ENCODE peak calls at places on chromosomes 7 and 10, in five cellular contexts. G, F, P, I and S are unnamed samples.

GRCh38 chr7:132099163-132099562 is 477.1 kb downstream of the PLXNA4 start:
- DNase-seq in I (no peak), G (no peak), P (no peak), F (no peak), S (no peak)

GRCh38 chr10:52883996-52884871 is 111.7 kb upstream of the MBL2 start:
- DNase-seq in P (peak; percentile 23), G (peak; percentile 25), I (no peak), F (no peak), S (no peak)

GRCh38 chr7:155338632-155339320 is 41.1 kb downstream of the INSIG1 start:
- DNase-seq in I (peak; percentile 66), G (no peak), P (no peak), F (peak; percentile 56), S (no peak)

GRCh38 chr10:108184129-108184528 is 1019.6 kb upstream of the SORCS1 start:
- DNase-seq in I (no peak), F (no peak), P (no peak), G (no peak), S (no peak)

GRCh38 chr10:36171546-36171945 is 529.5 kb upstream of the FZD8 start:
- DNase-seq in I (no peak), G (no peak), P (no peak), F (no peak), S (no peak)

GRCh38 chr10:70915806-70916205 is 27.4 kb upstream of the PCBD1 start:
- DNase-seq in P (no peak), F (no peak), G (no peak), I (no peak), S (no peak)

GRCh38 chr10:12252882-12253546 is 57.0 kb downstream of the CDC123 start:
- DNase-seq in G (no peak), F (no peak), I (no peak), P (no peak), S (peak; percentile 46)

GRCh38 chr7:45962861-45963260 is 41.8 kb upstream of the IGFBP3 start:
- DNase-seq in F (no peak), P (no peak), I (no peak), G (no peak), S (no peak)

GRCh38 chr7:139340808-139341057 is 404 bp upstream of the FMC1 start:
- DNase-seq in I (peak; percentile 91), F (no peak), P (no peak), G (no peak), S (no peak)

GRCh38 chr10:123154943-123155505 is 822 bp downstream of the BUB3 start:
- DNase-seq in I (no peak), P (no peak), F (no peak), G (no peak), S (peak; percentile 52)

GRCh38 chr7:79789584-79790345 is 336.3 kb upstream of the MAGI2 start:
- DNase-seq in G (no peak), P (no peak), I (no peak), F (no peak), S (no peak)

GRCh38 chr10:132626019-132626760 is 88.6 kb downstream of the INPP5A start:
- DNase-seq in F (no peak), I (no peak), G (no peak), P (no peak), S (no peak)

GRCh38 chr7:152968003-152968402 is 208.5 kb downstream of the ACTR3B start:
- DNase-seq in I (no peak), G (no peak), F (no peak), P (no peak), S (no peak)

GRCh38 chr10:63236113-63236935 is 103.2 kb downstream of the NRBF2 start:
- DNase-seq in P (no peak), F (no peak), G (no peak), I (no peak), S (no peak)
- H3K27ac ChIP-seq in P (no peak overlapping the region), F (no peak overlapping the region), G (peak overlapping the region; percentile 56), I (no peak overlapping the region), S (peak overlapping the region; percentile 86)

DNA sequence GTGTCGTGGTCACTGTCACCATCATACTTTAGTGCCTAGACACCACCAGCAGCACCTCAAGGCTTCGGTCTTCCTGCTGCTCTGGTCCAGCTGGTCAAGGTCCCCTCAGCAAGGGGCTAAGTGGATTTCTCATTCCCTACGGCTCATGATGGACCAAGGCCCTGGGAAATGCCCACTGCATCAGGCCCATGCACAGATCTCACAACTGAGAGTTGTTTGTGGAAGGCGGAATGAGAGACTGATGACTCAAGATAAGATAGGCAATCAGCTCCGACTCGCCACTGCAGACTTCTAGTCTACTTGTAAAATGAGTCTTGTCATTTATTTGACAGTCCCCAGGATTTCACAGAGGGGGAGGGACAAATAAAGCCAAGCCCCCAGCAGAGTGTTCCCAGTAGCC is 108.4 kb upstream of the TBX20 start:
- DNase-seq in P (no peak), F (no peak), I (no peak), G (no peak), S (no peak)
- H3K27ac ChIP-seq in P (no peak overlapping the region), F (no peak overlapping the region), I (no peak overlapping the region), G (no peak overlapping the region), S (no peak overlapping the region)

GRCh38 chr10:47245731-47246350 is 54.2 kb upstream of the GDF10 start:
- DNase-seq in F (no peak), P (no peak), I (no peak), G (no peak), S (peak; percentile 1)
- H3K27ac ChIP-seq in F (no peak overlapping the region), P (no peak overlapping the region), I (no peak overlapping the region), G (no peak overlapping the region), S (no peak overlapping the region)

GRCh38 chr7:27204851-27205322 is 5.0 kb upstream of the HOXA13 start:
- DNase-seq in P (no peak), G (no peak), F (no peak), I (no peak), S (no peak)
- H3K27ac ChIP-seq in P (no peak overlapping the region), G (no peak overlapping the region), F (no peak overlapping the region), I (no peak overlapping the region), S (peak overlapping the region; percentile 98)

DNA sequence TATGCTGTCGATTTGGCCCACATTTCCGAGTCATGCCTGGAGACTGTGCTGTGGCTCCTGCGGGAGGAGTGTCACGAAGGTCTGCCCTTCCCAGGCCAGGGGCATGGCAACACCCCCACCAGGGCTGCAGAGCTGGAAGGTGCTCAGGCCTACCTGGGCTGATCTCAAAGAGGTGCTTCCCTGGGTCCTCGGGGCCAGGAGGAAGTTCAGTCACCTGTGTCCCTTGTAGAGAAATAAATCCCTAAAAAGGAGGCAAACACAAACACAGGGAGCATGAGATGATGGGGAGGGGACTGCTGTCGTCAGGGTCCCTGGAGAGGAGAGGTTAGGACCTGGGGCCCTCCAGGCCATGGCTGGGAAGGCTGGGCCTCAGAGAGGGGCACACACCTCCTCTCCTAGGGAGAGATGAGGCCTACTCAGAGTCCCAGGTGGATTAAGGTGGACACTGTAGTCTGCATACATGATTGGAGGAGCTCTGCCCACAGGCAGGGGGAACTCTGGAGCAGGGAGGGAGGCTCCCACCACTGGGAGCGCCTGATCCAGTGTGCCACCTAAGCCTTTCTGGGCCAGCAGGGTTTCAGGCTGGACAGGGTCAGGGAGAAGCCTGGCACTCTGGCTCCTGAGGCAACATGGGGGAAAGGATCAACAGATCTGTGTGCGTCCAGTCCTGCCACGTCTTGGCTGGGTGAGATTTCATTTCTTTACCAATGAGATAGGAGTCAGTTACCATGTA is 49.4 kb downstream of the ARHGAP22 start:
- DNase-seq in G (no peak), F (no peak), P (no peak), I (no peak), S (no peak)
- H3K27ac ChIP-seq in G (no peak overlapping the region), F (no peak overlapping the region), P (no peak overlapping the region), I (no peak overlapping the region), S (no peak overlapping the region)

GRCh38 chr7:35649711-35650110 is 45.2 kb downstream of the HERPUD2 start:
- DNase-seq in I (no peak), F (no peak), G (no peak), P (no peak), S (no peak)

GRCh38 chr7:35647171-35647574 is 47.8 kb downstream of the HERPUD2 start:
- DNase-seq in F (no peak), I (no peak), G (no peak), P (peak; percentile 21), S (peak; percentile 8)

GRCh38 chr7:35646289-35647033 is 48.5 kb downstream of the HERPUD2 start:
- DNase-seq in I (no peak), F (no peak), G (no peak), P (no peak), S (no peak)

GRCh38 chr7:35650751-35651150 is 44.2 kb downstream of the HERPUD2 start:
- DNase-seq in I (no peak), G (no peak), P (no peak), F (no peak), S (no peak)

GRCh38 chr7:35648367-35648766 is 46.6 kb downstream of the HERPUD2 start:
- DNase-seq in I (no peak), G (no peak), P (no peak), F (no peak), S (no peak)
- H3K27ac ChIP-seq in I (no peak overlapping the region), G (no peak overlapping the region), P (no peak overlapping the region), F (no peak overlapping the region), S (no peak overlapping the region)

DNA sequence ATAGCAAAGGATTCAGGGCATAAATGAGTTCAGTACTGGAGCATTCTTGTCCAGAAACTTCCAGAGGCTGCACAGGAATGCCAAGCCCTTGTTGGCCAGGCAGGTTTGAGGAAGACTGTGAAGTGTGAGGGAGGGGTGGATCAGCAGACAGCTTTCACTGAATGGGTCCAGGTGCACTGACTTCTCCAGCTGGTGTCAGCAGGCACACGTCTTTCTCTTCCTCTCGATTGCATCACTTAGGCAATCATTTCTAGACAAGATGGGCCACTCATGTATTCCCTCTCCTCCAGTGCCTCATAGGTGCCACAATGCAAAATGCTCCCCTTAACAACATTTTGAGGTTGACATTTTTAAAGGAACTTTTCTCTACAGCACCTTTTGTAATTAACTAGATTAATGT is 15.6 kb upstream of the PLEKHS1 start:
- DNase-seq in P (no peak), G (no peak), F (no peak), I (no peak), S (no peak)
- H3K27ac ChIP-seq in P (no peak overlapping the region), G (no peak overlapping the region), F (no peak overlapping the region), I (no peak overlapping the region), S (no peak overlapping the region)

GRCh38 chr10:30351502-30351901 is 2.4 kb upstream of the MTPAP start:
- DNase-seq in F (no peak), G (no peak), I (no peak), P (no peak), S (no peak)
- H3K27ac ChIP-seq in F (no peak overlapping the region), G (no peak overlapping the region), I (no peak overlapping the region), P (no peak overlapping the region), S (no peak overlapping the region)

GRCh38 chr10:124648738-124649137 is 95.4 kb downstream of the FAM53B start:
- DNase-seq in P (peak; percentile 82), F (peak; percentile 56), G (peak; percentile 33), I (peak; percentile 73), S (peak; percentile 64)
- H3K27ac ChIP-seq in P (peak overlapping the region; percentile 75), F (peak overlapping the region; percentile 62), G (peak overlapping the region; percentile 87), I (peak overlapping the region; percentile 65), S (peak overlapping the region; percentile 80)